ENCODE peak calls at places on chromosomes 13 and 19, in six cellular contexts. F is spleen; A is mucosa of descending colon; K is midbrain; O is activated CD8-positive, alpha-beta memory T cell treated with anti-CD3 and anti-CD28 coated beads for 24 hours; E is ELR. V is an unnamed sample.

GRCh38 chr13:110520431-110521295 is 40.9 kb downstream of the RAB20 start:
- DNase-seq in F (no peak), A (peak), K (peak), O (no peak), E (no peak), V (peak)

GRCh38 chr13:50128406-50129048 is 113.3 kb downstream of the KCNRG start:
- DNase-seq in F (no peak), A (no peak), K (no peak), O (no peak), E (no peak), V (no peak)

GRCh38 chr13:98984118-98984517 is 6.3 kb upstream of the DOCK9 start:
- DNase-seq in F (no peak), A (no peak), K (no peak), O (no peak), E (no peak), V (peak)

GRCh38 chr13:79485014-79485441 is 4.1 kb downstream of the NDFIP2 start:
- DNase-seq in F (no peak), A (no peak), K (no peak), O (no peak), E (peak), V (peak)

GRCh38 chr19:35963514-35963913 is 27.3 kb downstream of the LRFN3 start:
- DNase-seq in F (no peak), A (no peak), K (peak), O (peak), E (peak), V (peak)

GRCh38 chr13:90918551-90918950 is 428.9 kb upstream of the MIR17HG start:
- DNase-seq in F (no peak), A (no peak), K (no peak), O (no peak), E (peak), V (peak)

GRCh38 chr19:43739836-43740235 is 14.9 kb downstream of the SMG9 start:
- DNase-seq in F (no peak), A (peak), K (no peak), O (no peak), E (peak), V (peak)

GRCh38 chr19:27794444-27795042 is 1418.4 kb downstream of the UQCRFS1 start:
- DNase-seq in F (peak), A (peak), K (peak), O (no peak), E (peak), V (peak)

GRCh38 chr19:45878043-45878794 is 7.7 kb downstream of the IRF2BP1 start:
- DNase-seq in F (no peak), A (peak), K (no peak), O (no peak), E (no peak), V (peak)

GRCh38 chr19:47644743-47645499 is 36.0 kb downstream of the BICRA start:
- DNase-seq in F (no peak), A (peak), K (no peak), O (no peak), E (no peak), V (peak)

GRCh38 chr19:18086590-18087138 is at the start of gene IL12RB1:
- DNase-seq in F (peak), A (no peak), K (peak), O (peak), E (peak), V (no peak)

GRCh38 chr13:65856464-65856863 is 1373.7 kb downstream of the PCDH9 start:
- DNase-seq in F (no peak), A (no peak), K (no peak), O (no peak), E (peak), V (peak)

V was measured in kidney tubule cell.